ENCODE peak calls at places on chromosomes 4 and X, in four cellular contexts. One of them, this sample, is unnamed.

GRCh38 chr4:177511611-177512010 is 69.4 kb upstream of the AGA start:
- DNase-seq in lung: peak; percentile 48
- DNase-seq in tibial nerve: no peak
- DNase-seq in Peyer's patch: no peak
- DNase-seq in this sample: no peak

GRCh38 chr4:153151535-153152452 is 52.4 kb upstream of the TRIM2 start:
- DNase-seq in lung: peak; percentile 88
- DNase-seq in tibial nerve: no peak
- DNase-seq in Peyer's patch: no peak
- DNase-seq in this sample: peak; percentile 27

GRCh38 chr4:93232883-93233282 is 595.7 kb upstream of the ATOH1 start:
- DNase-seq in lung: no peak
- DNase-seq in tibial nerve: no peak
- DNase-seq in Peyer's patch: no peak
- DNase-seq in this sample: no peak

GRCh38 chrX:17160971-17161370 is 214.0 kb upstream of the NHS start:
- DNase-seq in lung: no peak
- DNase-seq in tibial nerve: no peak
- DNase-seq in Peyer's patch: no peak
- DNase-seq in this sample: no peak

GRCh38 chr4:126470862-126471261 is 1156.1 kb downstream of the FAT4 start:
- DNase-seq in lung: no peak
- DNase-seq in tibial nerve: no peak
- DNase-seq in Peyer's patch: no peak
- DNase-seq in this sample: no peak

GRCh38 chr4:174592985-174593335 is 70.7 kb upstream of the HPGD start:
- DNase-seq in lung: no peak
- DNase-seq in tibial nerve: no peak
- DNase-seq in Peyer's patch: no peak
- DNase-seq in this sample: no peak

GRCh38 chrX:30957753-30958152 is 68.7 kb upstream of the TAB3 start:
- DNase-seq in lung: no peak
- DNase-seq in tibial nerve: no peak
- DNase-seq in Peyer's patch: no peak
- DNase-seq in this sample: no peak

GRCh38 chr4:171042989-171043524 is 770.1 kb upstream of the GALNTL6 start:
- DNase-seq in lung: no peak
- DNase-seq in tibial nerve: no peak
- DNase-seq in Peyer's patch: no peak
- DNase-seq in this sample: no peak

GRCh38 chr4:704198-704891 is 1.3 kb upstream of the PCGF3 start:
- DNase-seq in lung: no peak
- DNase-seq in tibial nerve: no peak
- DNase-seq in Peyer's patch: no peak
- DNase-seq in this sample: no peak

GRCh38 chrX:703466-704210 is 73.0 kb downstream of the SHOX start:
- DNase-seq in lung: no peak
- DNase-seq in tibial nerve: no peak
- DNase-seq in Peyer's patch: no peak
- DNase-seq in this sample: no peak

GRCh38 chr4:88747351-88747750 is 49.7 kb upstream of the NAP1L5 start:
- DNase-seq in lung: no peak
- DNase-seq in tibial nerve: no peak
- DNase-seq in Peyer's patch: no peak
- DNase-seq in this sample: no peak

GRCh38 chr4:22510750-22511149 is 5.1 kb downstream of the ADGRA3 start:
- DNase-seq in lung: no peak
- DNase-seq in tibial nerve: no peak
- DNase-seq in Peyer's patch: no peak
- DNase-seq in this sample: no peak

GRCh38 chr4:105399535-105400161 is 74.2 kb downstream of the PPA2 start:
- DNase-seq in lung: no peak
- DNase-seq in tibial nerve: no peak
- DNase-seq in Peyer's patch: no peak
- DNase-seq in this sample: no peak

GRCh38 chr4:143431526-143432257 is 81.8 kb upstream of the SMARCA5 start:
- DNase-seq in lung: no peak
- DNase-seq in tibial nerve: no peak
- DNase-seq in Peyer's patch: no peak
- DNase-seq in this sample: no peak

GRCh38 chr4:111434581-111434980 is 710.7 kb upstream of the FAM241A start:
- DNase-seq in lung: no peak
- DNase-seq in tibial nerve: no peak
- DNase-seq in Peyer's patch: no peak
- DNase-seq in this sample: no peak

GRCh38 chrX:23374291-23374690 is 39.6 kb downstream of the PTCHD1 start:
- DNase-seq in lung: no peak
- DNase-seq in tibial nerve: no peak
- DNase-seq in Peyer's patch: no peak
- DNase-seq in this sample: no peak

GRCh38 chrX:112840382-112841113 is at the start of gene AMOT:
- DNase-seq in lung: peak; percentile 76
- DNase-seq in tibial nerve: peak; percentile 54
- DNase-seq in Peyer's patch: peak; percentile 67
- DNase-seq in this sample: peak; percentile 26

GRCh38 chrX:15336023-15336413 is 695 bp upstream of the PIGA start:
- DNase-seq in lung: no peak
- DNase-seq in tibial nerve: no peak
- DNase-seq in Peyer's patch: no peak
- DNase-seq in this sample: peak; percentile 43

GRCh38 chr4:82903737-82904136 is 3.2 kb downstream of the THAP9 start:
- DNase-seq in lung: no peak
- DNase-seq in tibial nerve: no peak
- DNase-seq in Peyer's patch: no peak
- DNase-seq in this sample: no peak

GRCh38 chr4:176988226-176988625 is 195.5 kb upstream of the VEGFC start:
- DNase-seq in lung: no peak
- DNase-seq in tibial nerve: no peak
- DNase-seq in Peyer's patch: no peak
- DNase-seq in this sample: no peak

GRCh38 chr4:33924239-33924638 is 2320.1 kb downstream of the ARAP2 start:
- DNase-seq in lung: no peak
- DNase-seq in tibial nerve: no peak
- DNase-seq in Peyer's patch: no peak
- DNase-seq in this sample: no peak

GRCh38 chr4:24197891-24198290 is 308.0 kb upstream of the PPARGC1A start:
- DNase-seq in lung: no peak
- DNase-seq in tibial nerve: no peak
- DNase-seq in Peyer's patch: no peak
- DNase-seq in this sample: no peak

GRCh38 chr4:24192018-24192641 is 302.3 kb upstream of the PPARGC1A start:
- DNase-seq in lung: no peak
- DNase-seq in tibial nerve: no peak
- DNase-seq in Peyer's patch: no peak
- DNase-seq in this sample: no peak

GRCh38 chr4:24196785-24197184 is 306.9 kb upstream of the PPARGC1A start:
- DNase-seq in lung: no peak
- DNase-seq in tibial nerve: no peak
- DNase-seq in Peyer's patch: no peak
- DNase-seq in this sample: no peak

GRCh38 chr4:24195976-24196736 is 306.3 kb upstream of the PPARGC1A start:
- DNase-seq in lung: no peak
- DNase-seq in tibial nerve: no peak
- DNase-seq in Peyer's patch: no peak
- DNase-seq in this sample: no peak
- TF ChIP-seq CTCF in lung: no peak
- TF ChIP-seq CTCF in tibial nerve: no peak
- TF ChIP-seq CTCF in Peyer's patch: peak; percentile 35
- TF ChIP-seq CTCF in this sample: no peak

GRCh38 chr4:78938868-78939666 is at the start of gene PAQR3:
- DNase-seq in lung: peak; percentile 87
- DNase-seq in tibial nerve: peak; percentile 74
- DNase-seq in Peyer's patch: peak; percentile 83
- DNase-seq in this sample: peak; percentile 54
- TF ChIP-seq CTCF in lung: no peak
- TF ChIP-seq CTCF in tibial nerve: peak; percentile 13
- TF ChIP-seq CTCF in Peyer's patch: no peak
- TF ChIP-seq CTCF in this sample: no peak

DNA sequence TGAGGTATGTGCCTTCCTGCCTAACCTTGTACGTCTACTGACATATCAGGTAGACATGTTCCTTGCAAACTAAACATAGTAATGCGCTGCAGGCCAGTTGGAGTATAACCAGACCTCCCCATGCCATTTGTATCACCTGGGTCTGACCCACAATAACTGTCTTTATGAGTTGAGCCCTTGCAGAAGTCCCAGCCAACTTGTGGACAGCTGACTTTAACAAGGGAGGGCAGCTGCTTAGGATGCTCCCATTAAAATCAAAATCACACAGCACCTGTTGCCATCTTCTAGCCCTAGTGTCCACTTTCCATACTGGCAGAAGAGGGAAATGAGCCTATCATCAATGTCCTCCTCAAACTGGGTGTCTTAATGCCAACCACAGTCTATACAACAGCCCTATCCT is 41.6 kb downstream of the KANTR start:
- DNase-seq in lung: no peak
- DNase-seq in tibial nerve: no peak
- DNase-seq in Peyer's patch: no peak
- DNase-seq in this sample: no peak
- TF ChIP-seq CTCF in lung: no peak
- TF ChIP-seq CTCF in tibial nerve: no peak
- TF ChIP-seq CTCF in Peyer's patch: no peak
- TF ChIP-seq CTCF in this sample: no peak

DNA sequence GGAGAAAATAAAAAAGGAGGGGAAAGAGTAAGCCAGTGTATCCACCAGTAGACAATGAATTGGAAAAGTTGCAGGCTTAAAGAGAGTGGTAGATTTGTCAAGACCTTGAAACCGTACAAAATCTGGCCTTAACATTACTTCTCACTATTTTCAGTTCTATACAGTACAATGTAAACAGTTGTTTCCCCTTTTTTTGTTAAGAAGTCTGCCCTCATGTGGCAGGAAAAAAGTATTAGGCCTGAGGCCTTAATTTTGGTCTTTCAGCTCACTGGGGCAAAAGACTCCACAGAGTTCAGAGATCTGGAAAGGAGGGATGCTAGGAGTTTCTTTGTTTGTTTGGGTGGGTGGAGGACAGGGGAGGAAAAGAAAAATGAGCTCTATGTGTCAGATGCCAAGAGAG is 92.8 kb upstream of the CCDC160 start:
- DNase-seq in lung: no peak
- DNase-seq in tibial nerve: no peak
- DNase-seq in Peyer's patch: no peak
- DNase-seq in this sample: no peak
- TF ChIP-seq CTCF in lung: no peak
- TF ChIP-seq CTCF in tibial nerve: no peak
- TF ChIP-seq CTCF in Peyer's patch: no peak
- TF ChIP-seq CTCF in this sample: no peak

DNA sequence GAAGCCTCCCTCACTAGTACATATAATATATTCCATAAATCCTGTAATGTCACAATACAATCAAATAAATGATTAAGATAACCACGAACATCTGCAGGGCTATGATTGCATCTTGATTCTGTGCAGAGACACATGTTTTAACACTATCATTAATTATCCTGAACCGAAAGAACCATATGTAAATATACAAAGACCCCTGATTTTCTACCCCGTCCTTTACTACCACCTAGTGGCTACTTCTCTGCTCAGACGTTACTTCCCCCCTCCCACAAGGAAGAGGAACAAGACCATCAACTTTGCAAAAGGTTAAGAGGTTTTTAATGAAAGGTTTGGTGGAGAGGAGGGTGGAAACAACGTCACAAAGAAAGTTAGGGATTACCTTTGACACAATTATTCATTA is 134.0 kb downstream of the COL4A6 start:
- DNase-seq in lung: no peak
- DNase-seq in tibial nerve: no peak
- DNase-seq in Peyer's patch: no peak
- DNase-seq in this sample: no peak
- TF ChIP-seq CTCF in lung: no peak
- TF ChIP-seq CTCF in tibial nerve: no peak
- TF ChIP-seq CTCF in Peyer's patch: no peak
- TF ChIP-seq CTCF in this sample: no peak

DNA sequence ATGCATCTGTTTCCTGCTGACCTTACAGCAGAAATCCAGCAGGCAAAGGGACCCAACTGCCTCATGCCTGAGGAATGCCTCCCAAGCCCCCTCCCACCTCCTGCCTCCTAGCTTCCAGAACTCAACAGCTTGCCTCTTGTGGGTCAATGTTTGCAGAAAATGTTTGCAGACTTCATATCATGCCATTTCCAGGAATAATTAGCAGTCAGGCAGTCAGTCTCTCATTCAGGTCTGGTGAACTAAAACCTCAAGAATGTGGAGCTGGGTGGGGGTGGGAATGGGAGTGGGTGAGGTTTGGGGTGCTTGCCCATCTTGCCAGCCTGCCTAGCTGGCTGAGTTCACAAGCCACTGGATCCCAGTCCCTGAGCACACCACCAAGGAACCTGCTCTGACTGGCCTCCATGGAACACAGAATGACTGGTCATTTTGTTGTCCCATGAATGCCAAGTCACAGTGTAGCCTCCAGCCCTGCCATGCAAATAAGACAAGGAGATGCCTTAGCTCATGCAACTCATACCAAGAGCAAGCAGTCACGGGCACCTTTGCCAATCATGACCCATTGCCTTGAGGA is 12.1 kb upstream of the PLAC1 start:
- DNase-seq in lung: peak; percentile 69
- DNase-seq in tibial nerve: no peak
- DNase-seq in Peyer's patch: no peak
- DNase-seq in this sample: no peak
- TF ChIP-seq CTCF in lung: no peak
- TF ChIP-seq CTCF in tibial nerve: no peak
- TF ChIP-seq CTCF in Peyer's patch: no peak
- TF ChIP-seq CTCF in this sample: no peak

GRCh38 chrX:129235903-129236302 is 287.4 kb downstream of the SMARCA1 start:
- DNase-seq in lung: no peak
- DNase-seq in tibial nerve: no peak
- DNase-seq in Peyer's patch: no peak
- DNase-seq in this sample: no peak
- TF ChIP-seq CTCF in lung: no peak
- TF ChIP-seq CTCF in tibial nerve: no peak
- TF ChIP-seq CTCF in Peyer's patch: no peak
- TF ChIP-seq CTCF in this sample: no peak

DNA sequence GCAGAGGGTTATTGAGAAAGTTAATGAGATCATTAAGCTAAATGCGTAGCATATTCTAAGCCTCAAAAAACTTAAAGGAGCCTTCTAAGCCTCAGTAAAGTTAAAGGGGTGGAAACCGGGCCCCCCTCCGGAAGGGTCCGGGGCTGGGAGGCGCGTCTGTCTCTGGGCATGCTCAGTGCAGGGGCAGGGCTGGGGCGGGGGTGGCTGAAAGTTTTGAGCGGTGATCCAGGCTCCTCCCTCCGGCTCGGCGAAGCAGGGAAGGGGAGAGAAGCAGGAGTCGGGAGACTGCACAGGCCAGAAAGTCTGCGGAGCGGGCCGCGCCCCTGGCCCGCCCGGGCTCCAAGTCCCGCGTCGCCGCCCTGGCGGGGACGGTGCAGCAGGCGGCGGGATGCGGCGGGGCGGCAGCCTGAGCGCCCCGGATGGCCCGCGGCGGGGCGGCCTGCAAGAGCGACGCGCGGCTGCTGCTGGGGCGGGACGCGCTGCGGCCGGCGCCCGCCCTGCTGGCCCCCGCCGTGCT is at the start of gene EVC:
- DNase-seq in lung: peak; percentile 83
- DNase-seq in tibial nerve: peak; percentile 69
- DNase-seq in Peyer's patch: peak; percentile 24
- DNase-seq in this sample: peak; percentile 51
- TF ChIP-seq CTCF in lung: no peak
- TF ChIP-seq CTCF in tibial nerve: no peak
- TF ChIP-seq CTCF in Peyer's patch: no peak
- TF ChIP-seq CTCF in this sample: no peak

GRCh38 chr4:185144601-185145240 is 1.7 kb downstream of the SLC25A4 start:
- DNase-seq in lung: no peak
- DNase-seq in tibial nerve: no peak
- DNase-seq in Peyer's patch: no peak
- DNase-seq in this sample: no peak
- TF ChIP-seq CTCF in lung: no peak
- TF ChIP-seq CTCF in tibial nerve: no peak
- TF ChIP-seq CTCF in Peyer's patch: no peak
- TF ChIP-seq CTCF in this sample: no peak

This sample was measured in omental fat pad.